ENCODE peak calls at places on chromosomes 13 and 19, in four cellular contexts. L is stimulated activated naive CD8-positive, alpha-beta T cell treated with anti-CD3 and anti-CD28 coated beads, Interleukin-15, amount 100 ng/mL, for 72 hours; P is activated naive CD8-positive, alpha-beta T cell treated with anti-CD3 and anti-CD28 coated beads, Interleukin-2, amount 50 U/mL, for 24 hours; H is stimulated activated memory B cell treated with anti-CD40 and anti-IgM and Interleukin-4, amounts not matched to agents 10 μg/mL and 1 μg/mL and 100 μg/mL, for 72 hours. F is an unnamed sample.
A peak's percentile ranks its signal among the peaks of the same experiment; 100 is the strongest.

GRCh38 chr19:45306522-45307027 is 16.1 kb downstream of the CKM start:
- ATAC-seq in L (no peak), P (no peak), H (no peak), F (no peak)

GRCh38 chr13:30618186-30618937 is 642 bp downstream of the USPL1 start:
- ATAC-seq in L (peak; percentile 1), P (no peak), H (peak; percentile 17), F (peak; percentile 1)

GRCh38 chr13:34990399-34991224 is 48.5 kb downstream of the NBEA start:
- ATAC-seq in L (no peak), P (no peak), H (no peak), F (no peak)

GRCh38 chr19:29666634-29667389 is 1.6 kb downstream of the PLEKHF1 start:
- ATAC-seq in L (no peak), P (no peak), H (no peak), F (peak; percentile 8)

GRCh38 chr19:10106100-10106936 is at the start of gene PPAN:
- ATAC-seq in L (peak; percentile 76), P (peak; percentile 56), H (peak; percentile 72), F (peak; percentile 68)

GRCh38 chr13:113833111-113833830 is 30.6 kb downstream of the GAS6 start:
- ATAC-seq in L (no peak), P (no peak), H (no peak), F (no peak)

GRCh38 chr19:496333-496634 is at the start of gene MADCAM1:
- ATAC-seq in L (no peak), P (no peak), H (no peak), F (no peak)

GRCh38 chr19:3013261-3013725 is 15.8 kb downstream of the TLE2 start:
- ATAC-seq in L (no peak), P (no peak), H (no peak), F (no peak)

GRCh38 chr19:18502236-18502632 is 19.6 kb downstream of the ELL start:
- ATAC-seq in L (no peak), P (no peak), H (no peak), F (no peak)

GRCh38 chr13:42007844-42008243 is 40.6 kb upstream of the DGKH start:
- ATAC-seq in L (no peak), P (no peak), H (no peak), F (no peak)

GRCh38 chr13:109666656-109667448 is 119.5 kb downstream of the IRS2 start:
- ATAC-seq in L (no peak), P (no peak), H (no peak), F (no peak)

GRCh38 chr19:51986309-51987291 is at the start of gene ZNF350:
- ATAC-seq in L (peak; percentile 99), P (peak; percentile 98), H (peak; percentile 99), F (peak; percentile 98)

GRCh38 chr19:43430142-43430710 is 15.5 kb downstream of the TEX101 start:
- ATAC-seq in L (no peak), P (no peak), H (no peak), F (no peak)

GRCh38 chr19:16127080-16127479 is 15.4 kb downstream of the RAB8A start:
- ATAC-seq in L (no peak), P (no peak), H (no peak), F (no peak)

F was measured in activated T-helper 17 cell treated with anti-CD3 and anti-CD28 coated beads, Interleukin-2, amount 50 U/mL, for 72 hours.